ENCODE peak calls at places on chromosomes 5 and 9, in six cellular contexts. L, U, J, T, M and K are unnamed samples.

GRCh38 chr9:98572054-98572627 is 136.6 kb downstream of the GABBR2 start:
- DNase-seq in L (no peak), U (no peak), J (peak), T (no peak), M (no peak), K (no peak)

GRCh38 chr5:106454651-106455415 is 1215.9 kb downstream of the EFNA5 start:
- DNase-seq in L (peak), U (no peak), J (peak), T (peak), M (peak), K (no peak)

GRCh38 chr9:1939926-1940368 is 75.2 kb upstream of the SMARCA2 start:
- DNase-seq in L (peak), U (no peak), J (no peak), T (peak), M (peak), K (no peak)

GRCh38 chr9:21883642-21884041 is 81.2 kb downstream of the MTAP start:
- DNase-seq in L (no peak), U (no peak), J (no peak), T (no peak), M (no peak), K (no peak)

GRCh38 chr9:106745876-106746275 is 117.1 kb upstream of the ZNF462 start:
- DNase-seq in L (no peak), U (no peak), J (no peak), T (no peak), M (no peak), K (no peak)

GRCh38 chr5:19408149-19408548 is 579.9 kb downstream of the CDH18 start:
- DNase-seq in L (no peak), U (no peak), J (no peak), T (no peak), M (no peak), K (no peak)

GRCh38 chr5:158758666-158759065 is 341.1 kb downstream of the EBF1 start:
- DNase-seq in L (no peak), U (peak), J (no peak), T (peak), M (no peak), K (no peak)

GRCh38 chr5:159825551-159826051 is 90.7 kb upstream of the ADRA1B start:
- DNase-seq in L (no peak), U (no peak), J (peak), T (peak), M (no peak), K (peak)

GRCh38 chr5:90306613-90307012 is 102.9 kb downstream of the CETN3 start:
- DNase-seq in L (no peak), U (no peak), J (no peak), T (no peak), M (no peak), K (no peak)

GRCh38 chr5:102666164-102666951 is 88.7 kb upstream of the PAM start:
- DNase-seq in L (no peak), U (no peak), J (no peak), T (peak), M (no peak), K (peak)

GRCh38 chr5:158856295-158856694 is 243.4 kb downstream of the EBF1 start:
- DNase-seq in L (no peak), U (no peak), J (no peak), T (peak), M (no peak), K (no peak)

GRCh38 chr5:89418821-89419085 is 535.8 kb upstream of the MEF2C start:
- DNase-seq in L (no peak), U (no peak), J (no peak), T (no peak), M (no peak), K (no peak)

GRCh38 chr9:36902063-36902735 is 131.9 kb downstream of the PAX5 start:
- DNase-seq in L (no peak), U (no peak), J (no peak), T (no peak), M (no peak), K (no peak)

GRCh38 chr9:38008168-38009034 is 60.6 kb downstream of the SHB start:
- DNase-seq in L (peak), U (peak), J (peak), T (peak), M (peak), K (peak)

GRCh38 chr9:136246849-136247550 is 1.4 kb upstream of the QSOX2 start:
- DNase-seq in L (no peak), U (no peak), J (no peak), T (no peak), M (no peak), K (no peak)

GRCh38 chr5:167488371-167488770 is 803.1 kb upstream of the WWC1 start:
- DNase-seq in L (no peak), U (peak), J (peak), T (peak), M (no peak), K (no peak)

GRCh38 chr5:146548781-146549449 is 32.9 kb upstream of the GPR151 start:
- DNase-seq in L (no peak), U (no peak), J (no peak), T (no peak), M (no peak), K (no peak)

GRCh38 chr9:129619787-129620668 is 873 bp downstream of the C9orf50 start:
- DNase-seq in L (peak), U (no peak), J (no peak), T (peak), M (no peak), K (no peak)

GRCh38 chr5:94968507-94969095 is 316.3 kb downstream of the MCTP1 start:
- DNase-seq in L (peak), U (peak), J (peak), T (peak), M (peak), K (peak)

GRCh38 chr5:151700816-151701215 is 14.1 kb upstream of the SPARC start:
- DNase-seq in L (no peak), U (no peak), J (no peak), T (no peak), M (no peak), K (no peak)

GRCh38 chr5:142304013-142304701 is 20.7 kb downstream of the SPRY4 start:
- DNase-seq in L (no peak), U (no peak), J (no peak), T (peak), M (no peak), K (no peak)

GRCh38 chr9:114677418-114677817 is 4.6 kb downstream of the TEX48 start:
- DNase-seq in L (no peak), U (peak), J (peak), T (peak), M (peak), K (peak)

GRCh38 chr9:32782476-32783167 is 718 bp upstream of the TMEM215 start:
- DNase-seq in L (peak), U (no peak), J (no peak), T (no peak), M (no peak), K (no peak)

GRCh38 chr9:77714077-77714549 is 66.0 kb upstream of the GNA14 start:
- DNase-seq in L (peak), U (no peak), J (no peak), T (peak), M (no peak), K (no peak)

GRCh38 chr9:122923947-122924346 is 7.4 kb downstream of the ZBTB26 start:
- DNase-seq in L (no peak), U (no peak), J (no peak), T (no peak), M (no peak), K (no peak)

GRCh38 chr9:3879731-3880493 is 354.1 kb upstream of the RFX3 start:
- DNase-seq in L (no peak), U (no peak), J (no peak), T (no peak), M (no peak), K (no peak)

GRCh38 chr9:34994429-34995287 is 5.1 kb downstream of the DNAJB5 start:
- DNase-seq in L (peak), U (no peak), J (peak), T (peak), M (peak), K (peak)

GRCh38 chr5:95861858-95862561 is 39.5 kb upstream of the GLRX start:
- DNase-seq in L (no peak), U (no peak), J (peak), T (peak), M (peak), K (peak)

GRCh38 chr5:126846756-126847155 is 69.8 kb downstream of the LMNB1 start:
- DNase-seq in L (no peak), U (no peak), J (no peak), T (no peak), M (no peak), K (no peak)

GRCh38 chr5:108686676-108687075 is 61.0 kb upstream of the FER start:
- DNase-seq in L (no peak), U (no peak), J (no peak), T (no peak), M (no peak), K (no peak)

GRCh38 chr5:81590498-81591384 is 160.2 kb downstream of the SSBP2 start:
- DNase-seq in L (no peak), U (no peak), J (no peak), T (no peak), M (no peak), K (no peak)

GRCh38 chr9:89489548-89490527 is 8.1 kb downstream of the SEMA4D start:
- DNase-seq in L (no peak), U (no peak), J (no peak), T (no peak), M (no peak), K (no peak)

GRCh38 chr9:74379718-74380117 is 117.4 kb upstream of the RORB start:
- DNase-seq in L (peak), U (no peak), J (no peak), T (no peak), M (peak), K (no peak)

GRCh38 chr5:7878381-7878873 is 9.5 kb downstream of the MTRR start:
- DNase-seq in L (no peak), U (no peak), J (peak), T (peak), M (peak), K (peak)

GRCh38 chr5:424259-425110 is 18.5 kb upstream of the EXOC3 start:
- DNase-seq in L (no peak), U (no peak), J (no peak), T (peak), M (no peak), K (peak)

GRCh38 chr5:140244525-140245025 is 58.3 kb downstream of the PFDN1 start:
- DNase-seq in L (peak), U (no peak), J (peak), T (peak), M (peak), K (peak)

GRCh38 chr9:119802115-119802514 is 432.9 kb upstream of the BRINP1 start:
- DNase-seq in L (no peak), U (no peak), J (no peak), T (no peak), M (no peak), K (no peak)

GRCh38 chr5:96377167-96377566 is 55.9 kb downstream of the PCSK1 start:
- DNase-seq in L (no peak), U (no peak), J (no peak), T (no peak), M (no peak), K (no peak)

GRCh38 chr9:82252116-82252515 is 263.5 kb downstream of the SPATA31D1 start:
- DNase-seq in L (no peak), U (no peak), J (no peak), T (peak), M (no peak), K (no peak)
- TF ChIP-seq CTCF in L (no peak), U (no peak), J (no peak), T (no peak), M (no peak), K (no peak)

GRCh38 chr5:14174235-14174636 is 31.1 kb downstream of the TRIO start:
- DNase-seq in L (peak), U (no peak), J (no peak), T (no peak), M (no peak), K (no peak)
- TF ChIP-seq CTCF in L (no peak), U (no peak), J (no peak), T (no peak), M (no peak), K (no peak)

GRCh38 chr5:115336201-115336720 is 39.8 kb upstream of the CCDC112 start:
- DNase-seq in L (no peak), U (no peak), J (no peak), T (peak), M (no peak), K (no peak)

GRCh38 chr5:115325291-115326019 is 29.0 kb upstream of the CCDC112 start:
- DNase-seq in L (no peak), U (no peak), J (no peak), T (peak), M (no peak), K (no peak)

GRCh38 chr5:115329475-115329874 is 33.0 kb upstream of the CCDC112 start:
- DNase-seq in L (no peak), U (no peak), J (no peak), T (no peak), M (no peak), K (no peak)

GRCh38 chr5:115333164-115333563 is 36.7 kb upstream of the CCDC112 start:
- DNase-seq in L (no peak), U (no peak), J (no peak), T (peak), M (no peak), K (no peak)

GRCh38 chr5:115330868-115331267 is 34.4 kb upstream of the CCDC112 start:
- DNase-seq in L (no peak), U (no peak), J (no peak), T (no peak), M (no peak), K (no peak)
- TF ChIP-seq CTCF in L (no peak), U (no peak), J (no peak), T (no peak), M (no peak), K (no peak)

DNA sequence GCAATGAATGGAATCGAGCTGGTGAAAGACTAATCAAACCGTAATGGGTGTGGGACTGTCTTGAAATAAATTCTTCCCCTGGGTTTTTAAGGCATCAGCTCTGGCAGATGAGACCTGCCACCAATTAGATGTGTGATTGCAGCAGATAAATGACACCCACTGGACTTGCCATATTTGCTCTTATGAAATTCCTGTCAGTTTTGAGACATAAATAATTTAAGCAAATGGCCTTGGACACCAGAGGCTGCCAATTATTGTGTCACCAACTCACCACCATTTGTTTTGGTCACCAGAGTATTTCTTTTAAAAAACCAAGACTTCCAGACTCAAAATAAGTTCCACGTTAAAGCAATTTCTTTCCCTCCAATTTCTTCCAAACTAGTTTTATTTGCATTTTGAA is 135.9 kb upstream of the RGMB start:
- DNase-seq in L (no peak), U (no peak), J (no peak), T (no peak), M (no peak), K (no peak)
- TF ChIP-seq CTCF in L (no peak), U (no peak), J (no peak), T (no peak), M (no peak), K (no peak)

DNA sequence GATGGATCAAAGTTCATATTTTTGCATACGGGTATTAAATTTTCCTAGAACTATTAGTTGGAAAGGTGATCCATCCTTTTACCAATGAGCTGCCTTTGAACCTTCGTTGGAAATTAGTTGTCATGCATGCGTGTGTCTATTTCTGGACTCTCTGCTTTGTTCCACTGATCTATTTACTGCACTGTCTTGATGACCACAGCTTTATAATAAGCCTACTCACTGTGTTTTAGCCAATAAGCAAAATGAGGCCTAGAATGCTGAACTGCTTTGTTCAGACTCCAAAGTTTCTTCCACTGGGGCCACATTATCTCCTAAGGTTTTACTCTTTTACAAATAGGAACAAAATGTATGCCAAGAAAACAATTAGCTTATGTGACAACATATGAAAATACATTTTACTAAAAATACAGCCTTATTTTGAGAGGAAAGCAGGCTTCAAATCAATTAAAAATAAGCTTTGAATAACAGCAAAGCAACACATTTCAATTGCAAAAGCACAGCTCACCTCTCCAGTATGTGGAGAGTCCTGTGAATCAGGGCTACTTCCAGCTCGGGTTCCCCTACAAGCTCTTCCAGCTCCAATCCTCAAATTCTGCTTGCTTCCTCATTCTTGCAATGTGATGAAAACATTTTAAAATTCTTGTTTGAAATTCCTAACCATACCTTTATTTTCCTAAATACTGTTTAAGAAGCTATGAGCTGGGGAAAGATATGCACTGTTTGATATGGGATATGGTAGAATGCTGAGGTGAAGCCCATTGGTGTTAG is 72.0 kb downstream of the RETREG1 start:
- DNase-seq in L (no peak), U (no peak), J (no peak), T (peak), M (no peak), K (no peak)
- TF ChIP-seq CTCF in L (no peak), U (no peak), J (no peak), T (no peak), M (no peak), K (no peak)

DNA sequence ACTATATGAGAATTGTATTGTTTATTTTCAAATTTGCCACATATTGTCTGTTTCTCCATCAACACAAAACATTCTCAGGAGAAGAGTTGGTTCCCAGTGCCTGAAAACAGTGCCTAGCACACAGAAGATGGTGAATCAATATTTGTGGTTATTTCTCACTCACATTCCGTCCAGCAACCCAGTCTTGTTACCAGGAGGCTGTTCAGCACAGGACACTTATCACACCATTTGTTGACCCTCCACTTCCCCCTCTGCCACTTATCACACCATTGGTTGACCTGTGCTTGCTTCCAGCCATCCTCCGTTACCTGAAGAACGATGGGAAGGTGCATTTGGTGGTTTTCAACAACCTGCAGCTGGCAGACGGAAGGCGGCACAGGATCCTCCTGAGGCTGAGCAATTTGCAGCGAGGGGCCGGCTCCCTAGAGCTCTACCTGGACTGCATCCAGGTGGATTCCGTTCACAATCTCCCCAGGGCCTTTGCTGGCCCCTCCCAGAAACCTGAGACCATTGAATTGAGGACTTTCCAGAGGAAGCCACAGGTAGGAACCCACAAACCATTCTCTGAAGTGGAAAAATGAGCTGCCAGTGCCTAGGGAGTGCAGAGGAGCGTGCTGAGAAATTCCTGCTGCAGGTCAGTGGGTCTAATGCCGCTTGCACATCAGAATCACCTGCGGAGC is 20.5 kb downstream of the THBS4 start:
- DNase-seq in L (no peak), U (no peak), J (no peak), T (no peak), M (peak), K (no peak)
- TF ChIP-seq CTCF in L (no peak), U (no peak), J (no peak), T (no peak), M (no peak), K (no peak)

DNA sequence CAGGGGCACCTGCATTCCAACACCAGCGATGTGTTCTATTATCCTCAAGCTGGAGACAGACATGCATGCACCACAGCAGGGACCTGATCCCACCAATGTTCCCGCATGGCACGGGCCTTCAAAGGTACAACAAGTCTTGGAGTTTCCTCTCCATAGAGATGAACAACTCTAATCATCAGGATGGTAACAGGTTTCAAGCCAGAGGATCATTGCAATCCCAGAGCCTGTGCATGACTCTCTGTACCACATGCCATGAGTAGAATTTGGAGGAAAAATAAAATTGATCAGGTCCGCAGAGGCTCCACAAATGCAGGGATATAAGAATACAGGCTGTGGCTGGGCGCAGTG is 45.8 kb upstream of the RNF130 start:
- DNase-seq in L (no peak), U (no peak), J (no peak), T (no peak), M (no peak), K (no peak)
- TF ChIP-seq CTCF in L (no peak), U (no peak), J (no peak), T (no peak), M (peak), K (no peak)

GRCh38 chr5:136424835-136425694 is 59.7 kb upstream of the TRPC7 start:
- DNase-seq in L (peak), U (no peak), J (peak), T (peak), M (peak), K (peak)
- TF ChIP-seq CTCF in L (peak), U (peak), J (peak), T (peak), M (peak), K (peak)